ENCODE peak calls at places on chromosomes 13 and 19, in eight cellular contexts. B, V, X, F, Y, G, Q and E are unnamed samples.

GRCh38 chr13:50593228-50593627 is 250.3 kb downstream of the DLEU7 start:
- DNase-seq in B (no peak), V (no peak), X (no peak), F (no peak), Y (no peak), G (no peak), Q (no peak), E (no peak)

GRCh38 chr13:29925457-29925856 is 75.0 kb upstream of the UBL3 start:
- DNase-seq in B (peak; percentile 21), V (no peak), X (peak; percentile 98), F (peak; percentile 69), Y (no peak), G (no peak), Q (no peak), E (peak; percentile 96)

GRCh38 chr19:7744871-7745270 is 2.5 kb downstream of the CD209 start:
- DNase-seq in B (no peak), V (no peak), X (no peak), F (no peak), Y (no peak), G (no peak), Q (no peak), E (no peak)

GRCh38 chr13:32107474-32107873 is 75.9 kb downstream of the FRY start:
- DNase-seq in B (no peak), V (no peak), X (no peak), F (no peak), Y (no peak), G (no peak), Q (no peak), E (no peak)

GRCh38 chr13:97018029-97018819 is 23.9 kb upstream of the OXGR1 start:
- DNase-seq in B (peak; percentile 8), V (no peak), X (peak; percentile 50), F (peak; percentile 47), Y (peak; percentile 37), G (peak; percentile 26), Q (peak; percentile 45), E (no peak)

GRCh38 chr19:4367336-4367723 is 24.0 kb downstream of the MPND start:
- DNase-seq in B (no peak), V (no peak), X (no peak), F (no peak), Y (no peak), G (no peak), Q (no peak), E (no peak)

GRCh38 chr13:20348018-20348417 is 115.9 kb upstream of the GJB6 start:
- DNase-seq in B (no peak), V (no peak), X (no peak), F (no peak), Y (no peak), G (no peak), Q (no peak), E (no peak)

GRCh38 chr19:18776736-18777135 is 14.4 kb downstream of the COMP start:
- DNase-seq in B (no peak), V (no peak), X (no peak), F (peak; percentile 88), Y (no peak), G (no peak), Q (no peak), E (no peak)

GRCh38 chr13:21012841-21013681 is 48.3 kb downstream of the LATS2 start:
- DNase-seq in B (no peak), V (no peak), X (peak; percentile 37), F (no peak), Y (no peak), G (no peak), Q (no peak), E (no peak)

GRCh38 chr19:2478324-2478755 is 2.4 kb downstream of the GADD45B start:
- DNase-seq in B (peak; percentile 68), V (no peak), X (peak; percentile 88), F (peak; percentile 41), Y (no peak), G (peak; percentile 77), Q (no peak), E (no peak)

GRCh38 chr19:48170817-48171347 is 402 bp downstream of the ZSWIM9 start:
- DNase-seq in B (no peak), V (no peak), X (no peak), F (no peak), Y (no peak), G (peak; percentile 74), Q (no peak), E (no peak)

GRCh38 chr19:35525873-35526272 is 2.2 kb downstream of the SBSN start:
- DNase-seq in B (no peak), V (no peak), X (no peak), F (no peak), Y (no peak), G (no peak), Q (no peak), E (no peak)

GRCh38 chr13:112447761-112448603 is 71.8 kb downstream of the SPACA7 start:
- DNase-seq in B (no peak), V (peak; percentile 84), X (no peak), F (no peak), Y (no peak), G (no peak), Q (no peak), E (peak; percentile 83)

GRCh38 chr13:85278851-85279250 is 520.4 kb downstream of the SLITRK6 start:
- DNase-seq in B (no peak), V (no peak), X (no peak), F (no peak), Y (no peak), G (no peak), Q (no peak), E (no peak)

GRCh38 chr19:44891016-44891882 is at the start of gene TOMM40:
- DNase-seq in B (peak; percentile 100), V (no peak), X (no peak), F (no peak), Y (no peak), G (peak; percentile 33), Q (peak; percentile 100), E (peak; percentile 100)

GRCh38 chr13:114339779-114340534 is 25.7 kb downstream of the CHAMP1 start:
- DNase-seq in B (no peak), V (no peak), X (peak; percentile 74), F (peak; percentile 63), Y (peak; percentile 36), G (peak; percentile 69), Q (no peak), E (no peak)

GRCh38 chr19:11204076-11204602 is 6.8 kb upstream of the KANK2 start:
- DNase-seq in B (no peak), V (no peak), X (no peak), F (no peak), Y (no peak), G (no peak), Q (no peak), E (no peak)

GRCh38 chr19:55373993-55374757 is 2.5 kb upstream of the TMEM190 start:
- DNase-seq in B (no peak), V (no peak), X (no peak), F (no peak), Y (no peak), G (no peak), Q (no peak), E (no peak)

GRCh38 chr19:51002101-51002532 is 713 bp upstream of the KLK8 start:
- DNase-seq in B (no peak), V (no peak), X (no peak), F (no peak), Y (no peak), G (no peak), Q (no peak), E (no peak)

GRCh38 chr13:41833201-41833600 is 127.7 kb downstream of the VWA8 start:
- DNase-seq in B (no peak), V (no peak), X (no peak), F (no peak), Y (no peak), G (no peak), Q (no peak), E (no peak)

GRCh38 chr13:78589206-78589605 is 14.1 kb downstream of the POU4F1 start:
- DNase-seq in B (no peak), V (no peak), X (no peak), F (no peak), Y (no peak), G (peak; percentile 29), Q (peak; percentile 34), E (no peak)

GRCh38 chr19:38697197-38697596 is 47.1 kb downstream of the CAPN12 start:
- DNase-seq in B (no peak), V (no peak), X (no peak), F (no peak), Y (no peak), G (no peak), Q (no peak), E (no peak)

GRCh38 chr19:45444318-45445041 is 20.8 kb upstream of the ERCC1 start:
- DNase-seq in B (peak; percentile 95), V (peak; percentile 97), X (peak; percentile 95), F (peak; percentile 95), Y (peak; percentile 89), G (peak; percentile 85), Q (peak; percentile 96), E (peak; percentile 97)